ENCODE peak calls at places on chromosomes 4 and X, in seven cellular contexts. One of them, this sample, is unnamed.
A peak's percentile ranks its signal among the peaks of the same experiment; 100 is the strongest.

GRCh38 chrX:36867143-36867542 is 141.0 kb upstream of the FAM47C start:
- DNase-seq in adrenal gland: no peak
- DNase-seq in lung: no peak
- DNase-seq in CD8-positive, alpha-beta T cell: no peak
- DNase-seq in lower lobe of right lung: no peak
- DNase-seq in effector memory CD4-positive, alpha-beta T cell: no peak
- DNase-seq in GM23248: peak; percentile 28
- DNase-seq in this sample: no peak

GRCh38 chr4:133131829-133132485 is 17.1 kb upstream of the PCDH10 start:
- DNase-seq in adrenal gland: no peak
- DNase-seq in lung: no peak
- DNase-seq in CD8-positive, alpha-beta T cell: no peak
- DNase-seq in lower lobe of right lung: no peak
- DNase-seq in effector memory CD4-positive, alpha-beta T cell: no peak
- DNase-seq in GM23248: no peak
- DNase-seq in this sample: no peak

GRCh38 chr4:3683077-3683743 is 83.0 kb upstream of the ADRA2C start:
- DNase-seq in adrenal gland: no peak
- DNase-seq in lung: no peak
- DNase-seq in CD8-positive, alpha-beta T cell: no peak
- DNase-seq in lower lobe of right lung: peak; percentile 19
- DNase-seq in effector memory CD4-positive, alpha-beta T cell: no peak
- DNase-seq in GM23248: no peak
- DNase-seq in this sample: no peak

GRCh38 chr4:123846627-123847026 is 450.0 kb downstream of the SPRY1 start:
- DNase-seq in adrenal gland: no peak
- DNase-seq in lung: no peak
- DNase-seq in CD8-positive, alpha-beta T cell: no peak
- DNase-seq in lower lobe of right lung: no peak
- DNase-seq in effector memory CD4-positive, alpha-beta T cell: no peak
- DNase-seq in GM23248: no peak
- DNase-seq in this sample: no peak

GRCh38 chr4:163707873-163708272 is 213.4 kb downstream of the TMA16 start:
- DNase-seq in adrenal gland: no peak
- DNase-seq in lung: no peak
- DNase-seq in CD8-positive, alpha-beta T cell: no peak
- DNase-seq in lower lobe of right lung: no peak
- DNase-seq in effector memory CD4-positive, alpha-beta T cell: no peak
- DNase-seq in GM23248: no peak
- DNase-seq in this sample: no peak

GRCh38 chr4:180615746-180616145 is 1627.5 kb upstream of the TENM3 start:
- DNase-seq in adrenal gland: no peak
- DNase-seq in lung: no peak
- DNase-seq in CD8-positive, alpha-beta T cell: no peak
- DNase-seq in lower lobe of right lung: no peak
- DNase-seq in effector memory CD4-positive, alpha-beta T cell: no peak
- DNase-seq in GM23248: no peak
- DNase-seq in this sample: no peak

GRCh38 chrX:87621697-87622096 is 104.1 kb downstream of the KLHL4 start:
- DNase-seq in adrenal gland: peak; percentile 53
- DNase-seq in lung: no peak
- DNase-seq in CD8-positive, alpha-beta T cell: no peak
- DNase-seq in lower lobe of right lung: no peak
- DNase-seq in effector memory CD4-positive, alpha-beta T cell: no peak
- DNase-seq in GM23248: no peak
- DNase-seq in this sample: no peak

GRCh38 chr4:138392751-138393308 is 150.7 kb upstream of the SLC7A11 start:
- DNase-seq in adrenal gland: no peak
- DNase-seq in lung: no peak
- DNase-seq in CD8-positive, alpha-beta T cell: no peak
- DNase-seq in lower lobe of right lung: no peak
- DNase-seq in effector memory CD4-positive, alpha-beta T cell: no peak
- DNase-seq in GM23248: no peak
- DNase-seq in this sample: no peak

GRCh38 chrX:136227074-136227473 is 24.1 kb downstream of the MAP7D3 start:
- DNase-seq in adrenal gland: no peak
- DNase-seq in lung: no peak
- DNase-seq in CD8-positive, alpha-beta T cell: no peak
- DNase-seq in lower lobe of right lung: no peak
- DNase-seq in effector memory CD4-positive, alpha-beta T cell: no peak
- DNase-seq in GM23248: no peak
- DNase-seq in this sample: no peak

GRCh38 chrX:103063191-103063845 is 653 bp downstream of the BEX1 start:
- DNase-seq in adrenal gland: peak; percentile 72
- DNase-seq in lung: no peak
- DNase-seq in CD8-positive, alpha-beta T cell: no peak
- DNase-seq in lower lobe of right lung: no peak
- DNase-seq in effector memory CD4-positive, alpha-beta T cell: no peak
- DNase-seq in GM23248: peak; percentile 60
- DNase-seq in this sample: no peak

GRCh38 chr4:39621582-39621981 is 17.1 kb downstream of the SMIM14 start:
- DNase-seq in adrenal gland: peak; percentile 89
- DNase-seq in lung: peak; percentile 68
- DNase-seq in CD8-positive, alpha-beta T cell: no peak
- DNase-seq in lower lobe of right lung: peak; percentile 55
- DNase-seq in effector memory CD4-positive, alpha-beta T cell: no peak
- DNase-seq in GM23248: peak; percentile 90
- DNase-seq in this sample: no peak

GRCh38 chr4:119559044-119559647 is 69.5 kb downstream of the PDE5A start:
- DNase-seq in adrenal gland: no peak
- DNase-seq in lung: no peak
- DNase-seq in CD8-positive, alpha-beta T cell: no peak
- DNase-seq in lower lobe of right lung: no peak
- DNase-seq in effector memory CD4-positive, alpha-beta T cell: no peak
- DNase-seq in GM23248: peak; percentile 74
- DNase-seq in this sample: no peak

GRCh38 chrX:136572030-136572429 is 40.0 kb downstream of the VGLL1 start:
- DNase-seq in adrenal gland: no peak
- DNase-seq in lung: no peak
- DNase-seq in CD8-positive, alpha-beta T cell: no peak
- DNase-seq in lower lobe of right lung: no peak
- DNase-seq in effector memory CD4-positive, alpha-beta T cell: no peak
- DNase-seq in GM23248: peak; percentile 16
- DNase-seq in this sample: no peak

GRCh38 chr4:113358784-113359183 is 309.3 kb downstream of the ANK2 start:
- DNase-seq in adrenal gland: no peak
- DNase-seq in lung: no peak
- DNase-seq in CD8-positive, alpha-beta T cell: no peak
- DNase-seq in lower lobe of right lung: no peak
- DNase-seq in effector memory CD4-positive, alpha-beta T cell: no peak
- DNase-seq in GM23248: no peak
- DNase-seq in this sample: no peak

GRCh38 chr4:141207971-141208370 is 12.7 kb upstream of the ZNF330 start:
- DNase-seq in adrenal gland: no peak
- DNase-seq in lung: no peak
- DNase-seq in CD8-positive, alpha-beta T cell: no peak
- DNase-seq in lower lobe of right lung: no peak
- DNase-seq in effector memory CD4-positive, alpha-beta T cell: no peak
- DNase-seq in GM23248: no peak
- DNase-seq in this sample: no peak

GRCh38 chr4:119300072-119300387 is 21.9 kb downstream of the FABP2 start:
- DNase-seq in adrenal gland: peak; percentile 73
- DNase-seq in lung: peak; percentile 41
- DNase-seq in CD8-positive, alpha-beta T cell: peak; percentile 66
- DNase-seq in lower lobe of right lung: peak; percentile 54
- DNase-seq in effector memory CD4-positive, alpha-beta T cell: no peak
- DNase-seq in GM23248: peak; percentile 77
- DNase-seq in this sample: no peak

GRCh38 chrX:32966956-32967355 is 244.4 kb downstream of the DMD start:
- DNase-seq in adrenal gland: no peak
- DNase-seq in lung: no peak
- DNase-seq in CD8-positive, alpha-beta T cell: no peak
- DNase-seq in lower lobe of right lung: no peak
- DNase-seq in effector memory CD4-positive, alpha-beta T cell: no peak
- DNase-seq in GM23248: no peak
- DNase-seq in this sample: no peak

GRCh38 chrX:43166874-43167273 is 388.9 kb upstream of the PPP1R2C start:
- DNase-seq in adrenal gland: no peak
- DNase-seq in lung: no peak
- DNase-seq in CD8-positive, alpha-beta T cell: no peak
- DNase-seq in lower lobe of right lung: no peak
- DNase-seq in effector memory CD4-positive, alpha-beta T cell: no peak
- DNase-seq in GM23248: no peak
- DNase-seq in this sample: no peak

GRCh38 chr4:156962551-156962974 is 9.0 kb downstream of the PDGFC start:
- DNase-seq in adrenal gland: no peak
- DNase-seq in lung: no peak
- DNase-seq in CD8-positive, alpha-beta T cell: no peak
- DNase-seq in lower lobe of right lung: no peak
- DNase-seq in effector memory CD4-positive, alpha-beta T cell: no peak
- DNase-seq in GM23248: peak; percentile 89
- DNase-seq in this sample: no peak

GRCh38 chr4:19982556-19982955 is 269.1 kb upstream of the SLIT2 start:
- DNase-seq in adrenal gland: no peak
- DNase-seq in lung: no peak
- DNase-seq in CD8-positive, alpha-beta T cell: no peak
- DNase-seq in lower lobe of right lung: no peak
- DNase-seq in effector memory CD4-positive, alpha-beta T cell: no peak
- DNase-seq in GM23248: peak; percentile 62
- DNase-seq in this sample: no peak

GRCh38 chr4:39319678-39320077 is 46.5 kb downstream of the RFC1 start:
- DNase-seq in adrenal gland: no peak
- DNase-seq in lung: no peak
- DNase-seq in CD8-positive, alpha-beta T cell: no peak
- DNase-seq in lower lobe of right lung: no peak
- DNase-seq in effector memory CD4-positive, alpha-beta T cell: no peak
- DNase-seq in GM23248: peak; percentile 91
- DNase-seq in this sample: no peak

GRCh38 chr4:89022426-89023128 is 34.4 kb downstream of the FAM13A start:
- DNase-seq in adrenal gland: no peak
- DNase-seq in lung: no peak
- DNase-seq in CD8-positive, alpha-beta T cell: no peak
- DNase-seq in lower lobe of right lung: no peak
- DNase-seq in effector memory CD4-positive, alpha-beta T cell: no peak
- DNase-seq in GM23248: no peak
- DNase-seq in this sample: no peak

GRCh38 chrX:131821945-131822622 is 201.0 kb upstream of the STK26 start:
- DNase-seq in adrenal gland: no peak
- DNase-seq in lung: peak; percentile 85
- DNase-seq in CD8-positive, alpha-beta T cell: peak; percentile 85
- DNase-seq in lower lobe of right lung: no peak
- DNase-seq in effector memory CD4-positive, alpha-beta T cell: no peak
- DNase-seq in GM23248: no peak
- DNase-seq in this sample: no peak

GRCh38 chr4:10086506-10087120 is 30.0 kb downstream of the WDR1 start:
- DNase-seq in adrenal gland: no peak
- DNase-seq in lung: no peak
- DNase-seq in CD8-positive, alpha-beta T cell: no peak
- DNase-seq in lower lobe of right lung: peak; percentile 34
- DNase-seq in effector memory CD4-positive, alpha-beta T cell: no peak
- DNase-seq in GM23248: no peak
- DNase-seq in this sample: no peak

GRCh38 chr4:105074097-105074496 is 72.6 kb upstream of the TET2 start:
- DNase-seq in adrenal gland: no peak
- DNase-seq in lung: no peak
- DNase-seq in CD8-positive, alpha-beta T cell: no peak
- DNase-seq in lower lobe of right lung: no peak
- DNase-seq in effector memory CD4-positive, alpha-beta T cell: no peak
- DNase-seq in GM23248: no peak
- DNase-seq in this sample: no peak

GRCh38 chrX:39542316-39542715 is 555.4 kb downstream of the BCOR start:
- DNase-seq in adrenal gland: no peak
- DNase-seq in lung: no peak
- DNase-seq in CD8-positive, alpha-beta T cell: no peak
- DNase-seq in lower lobe of right lung: no peak
- DNase-seq in effector memory CD4-positive, alpha-beta T cell: no peak
- DNase-seq in GM23248: no peak
- DNase-seq in this sample: no peak

GRCh38 chr4:74397748-74398426 is 32.9 kb downstream of the EREG start:
- DNase-seq in adrenal gland: no peak
- DNase-seq in lung: no peak
- DNase-seq in CD8-positive, alpha-beta T cell: no peak
- DNase-seq in lower lobe of right lung: no peak
- DNase-seq in effector memory CD4-positive, alpha-beta T cell: no peak
- DNase-seq in GM23248: peak; percentile 16
- DNase-seq in this sample: no peak

GRCh38 chr4:54423066-54423465 is 194.0 kb downstream of the PDGFRA start:
- DNase-seq in adrenal gland: no peak
- DNase-seq in lung: no peak
- DNase-seq in CD8-positive, alpha-beta T cell: no peak
- DNase-seq in lower lobe of right lung: no peak
- DNase-seq in effector memory CD4-positive, alpha-beta T cell: no peak
- DNase-seq in GM23248: peak; percentile 90
- DNase-seq in this sample: no peak

GRCh38 chr4:13537832-13538177 is 6.5 kb downstream of the NKX3-2 start:
- DNase-seq in adrenal gland: no peak
- DNase-seq in lung: no peak
- DNase-seq in CD8-positive, alpha-beta T cell: no peak
- DNase-seq in lower lobe of right lung: no peak
- DNase-seq in effector memory CD4-positive, alpha-beta T cell: no peak
- DNase-seq in GM23248: no peak
- DNase-seq in this sample: no peak
- H3K9me3 ChIP-seq in adrenal gland: no peaks in the 10 kb centered on the region
- H3K9me3 ChIP-seq in lung: peaks cover 26% of the 10 kb centered on the region
- H3K9me3 ChIP-seq in CD8-positive, alpha-beta T cell: no peaks in the 10 kb centered on the region
- H3K9me3 ChIP-seq in lower lobe of right lung: no peaks in the 10 kb centered on the region
- H3K9me3 ChIP-seq in effector memory CD4-positive, alpha-beta T cell: peaks cover 18% of the 10 kb centered on the region
- H3K9me3 ChIP-seq in GM23248: no peaks in the 10 kb centered on the region
- H3K9me3 ChIP-seq in this sample: peaks cover 10% of the 10 kb centered on the region

GRCh38 chrX:57447856-57448255 is 144.0 kb upstream of the ZXDB start:
- DNase-seq in adrenal gland: no peak
- DNase-seq in lung: no peak
- DNase-seq in CD8-positive, alpha-beta T cell: no peak
- DNase-seq in lower lobe of right lung: no peak
- DNase-seq in effector memory CD4-positive, alpha-beta T cell: no peak
- DNase-seq in GM23248: peak; percentile 13
- DNase-seq in this sample: no peak

GRCh38 chrX:57445046-57445445 is 146.8 kb upstream of the ZXDB start:
- DNase-seq in adrenal gland: no peak
- DNase-seq in lung: no peak
- DNase-seq in CD8-positive, alpha-beta T cell: no peak
- DNase-seq in lower lobe of right lung: no peak
- DNase-seq in effector memory CD4-positive, alpha-beta T cell: no peak
- DNase-seq in GM23248: no peak
- DNase-seq in this sample: no peak
- H3K9me3 ChIP-seq in adrenal gland: no peaks in the 10 kb centered on the region
- H3K9me3 ChIP-seq in lung: peaks cover 10% of the 10 kb centered on the region
- H3K9me3 ChIP-seq in CD8-positive, alpha-beta T cell: no peaks in the 10 kb centered on the region
- H3K9me3 ChIP-seq in lower lobe of right lung: no peaks in the 10 kb centered on the region
- H3K9me3 ChIP-seq in effector memory CD4-positive, alpha-beta T cell: no peaks in the 10 kb centered on the region
- H3K9me3 ChIP-seq in GM23248: no peaks in the 10 kb centered on the region
- H3K9me3 ChIP-seq in this sample: no peaks in the 10 kb centered on the region

DNA sequence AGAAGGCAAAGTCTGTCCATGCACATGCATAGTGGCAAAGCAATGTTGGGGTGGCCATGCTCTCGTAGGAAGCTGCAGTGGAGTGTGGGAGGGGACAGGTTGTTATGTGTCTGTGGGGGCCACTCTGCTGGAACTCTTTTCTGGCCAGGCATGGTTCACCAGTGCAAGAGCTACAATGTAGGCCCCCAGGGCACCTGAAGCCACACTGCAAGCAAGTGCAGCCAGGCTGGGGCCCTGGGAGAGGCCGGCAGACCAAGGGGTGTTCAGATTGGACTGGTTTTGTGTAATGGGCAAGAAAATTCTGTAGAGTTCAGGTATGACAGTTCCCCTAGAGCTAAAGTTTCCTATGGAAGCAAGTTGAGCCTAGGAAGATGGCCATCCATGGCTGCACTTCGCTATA is 97.0 kb upstream of the ZC4H2 start:
- DNase-seq in adrenal gland: no peak
- DNase-seq in lung: no peak
- DNase-seq in CD8-positive, alpha-beta T cell: no peak
- DNase-seq in lower lobe of right lung: no peak
- DNase-seq in effector memory CD4-positive, alpha-beta T cell: no peak
- DNase-seq in GM23248: no peak
- DNase-seq in this sample: no peak
- H3K9me3 ChIP-seq in adrenal gland: no peaks in the 10 kb centered on the region
- H3K9me3 ChIP-seq in lung: peaks cover 19% of the 10 kb centered on the region
- H3K9me3 ChIP-seq in CD8-positive, alpha-beta T cell: no peaks in the 10 kb centered on the region
- H3K9me3 ChIP-seq in lower lobe of right lung: peaks cover 5% of the 10 kb centered on the region
- H3K9me3 ChIP-seq in effector memory CD4-positive, alpha-beta T cell: peaks cover 4% of the 10 kb centered on the region
- H3K9me3 ChIP-seq in GM23248: no peaks in the 10 kb centered on the region
- H3K9me3 ChIP-seq in this sample: no peaks in the 10 kb centered on the region

GRCh38 chrX:55648434-55648833 is 25.2 kb downstream of the FOXR2 start:
- DNase-seq in adrenal gland: no peak
- DNase-seq in lung: no peak
- DNase-seq in CD8-positive, alpha-beta T cell: no peak
- DNase-seq in lower lobe of right lung: no peak
- DNase-seq in effector memory CD4-positive, alpha-beta T cell: no peak
- DNase-seq in GM23248: no peak
- DNase-seq in this sample: no peak
- H3K9me3 ChIP-seq in adrenal gland: no peaks in the 10 kb centered on the region
- H3K9me3 ChIP-seq in lung: peaks cover 7% of the 10 kb centered on the region
- H3K9me3 ChIP-seq in CD8-positive, alpha-beta T cell: no peaks in the 10 kb centered on the region
- H3K9me3 ChIP-seq in lower lobe of right lung: no peaks in the 10 kb centered on the region
- H3K9me3 ChIP-seq in effector memory CD4-positive, alpha-beta T cell: no peaks in the 10 kb centered on the region
- H3K9me3 ChIP-seq in GM23248: no peaks in the 10 kb centered on the region
- H3K9me3 ChIP-seq in this sample: no peaks in the 10 kb centered on the region

This sample was measured in T-helper 17 cell.